ENCODE peak calls at places on chromosome 21, in seven cellular contexts. Q, H, R, E, W, X and O are unnamed samples.

GRCh38 chr21:37204580-37204979 is 62.6 kb downstream of the VPS26C start:
- DNase-seq in Q (no peak), H (no peak), R (no peak), E (no peak), W (no peak), X (no peak), O (no peak)

GRCh38 chr21:22342855-22343254 is 1344.6 kb downstream of the NCAM2 start:
- DNase-seq in Q (no peak), H (no peak), R (peak), E (no peak), W (no peak), X (no peak), O (peak)

GRCh38 chr21:45423968-45424853 is 19.2 kb downstream of the COL18A1 start:
- DNase-seq in Q (no peak), H (no peak), R (no peak), E (no peak), W (no peak), X (peak), O (no peak)

GRCh38 chr21:41396452-41397107 is 29.5 kb upstream of the MX1 start:
- DNase-seq in Q (no peak), H (no peak), R (peak), E (no peak), W (no peak), X (no peak), O (peak)

GRCh38 chr21:21559285-21560045 is 561.3 kb downstream of the NCAM2 start:
- DNase-seq in Q (no peak), H (no peak), R (no peak), E (no peak), W (no peak), X (no peak), O (no peak)

GRCh38 chr21:31604591-31605190 is 54.8 kb upstream of the SOD1 start:
- DNase-seq in Q (peak), H (peak), R (peak), E (no peak), W (peak), X (no peak), O (peak)

GRCh38 chr21:43611598-43612369 is 47.5 kb downstream of the HSF2BP start:
- DNase-seq in Q (peak), H (peak), R (peak), E (no peak), W (no peak), X (peak), O (peak)

GRCh38 chr21:37916795-37917142 is 512 bp upstream of the KCNJ6 start:
- DNase-seq in Q (peak), H (peak), R (no peak), E (no peak), W (no peak), X (no peak), O (no peak)

GRCh38 chr21:43921979-43922945 is 57.2 kb downstream of the AGPAT3 start:
- DNase-seq in Q (no peak), H (peak), R (no peak), E (no peak), W (peak), X (no peak), O (peak)

GRCh38 chr21:41761211-41762181 is 5.4 kb downstream of the RIPK4 start:
- DNase-seq in Q (no peak), H (no peak), R (no peak), E (no peak), W (no peak), X (peak), O (no peak)

GRCh38 chr21:34967509-34968289 is 81.4 kb downstream of the RUNX1 start:
- DNase-seq in Q (no peak), H (peak), R (no peak), E (no peak), W (no peak), X (no peak), O (no peak)

GRCh38 chr21:26851109-26851944 is 6.1 kb upstream of the ADAMTS1 start:
- DNase-seq in Q (no peak), H (no peak), R (peak), E (no peak), W (no peak), X (no peak), O (no peak)

GRCh38 chr21:33893917-33894316 is 21.7 kb downstream of the ATP5PO start:
- DNase-seq in Q (no peak), H (no peak), R (no peak), E (no peak), W (no peak), X (no peak), O (no peak)